ENCODE peak calls at places on chromosomes 6 and 20, in nine cellular contexts. Y is mesendoderm; D is heart left ventricle; J is CD8-positive, alpha-beta memory T cell; T is H9; X is spleen; B is hepatocyte; U is GM23248; W is cardiac muscle cell. L is an unnamed sample.

GRCh38 chr6:137754366-137754765 is 112.7 kb upstream of the TNFAIP3 start:
- DNase-seq in Y (no peak), W (no peak), D (no peak), X (no peak), B (no peak), J (no peak), T (no peak), U (no peak), L (no peak)

GRCh38 chr6:54846243-54846856 is at the start of gene FAM83B:
- DNase-seq in W (peak; percentile 52), Y (peak; percentile 84), B (peak; percentile 86), T (peak; percentile 80), X (no peak), U (no peak), D (no peak), J (no peak), L (no peak)

GRCh38 chr6:101454106-101454676 is 60.7 kb downstream of the GRIK2 start:
- DNase-seq in Y (no peak), B (no peak), W (no peak), X (no peak), J (no peak), T (no peak), D (no peak), U (no peak), L (no peak)

GRCh38 chr6:133062077-133062476 is 179.1 kb upstream of the EYA4 start:
- DNase-seq in T (no peak), W (no peak), D (peak; percentile 30), B (no peak), U (peak; percentile 93), J (no peak), X (no peak), Y (no peak), L (no peak)

GRCh38 chr6:142474446-142475289 is 172.9 kb downstream of the ADGRG6 start:
- DNase-seq in T (peak; percentile 82), J (peak; percentile 10), W (peak; percentile 75), Y (peak; percentile 86), B (peak; percentile 82), D (no peak), X (no peak), U (peak; percentile 65), L (no peak)

GRCh38 chr20:41119593-41120561 is 17.5 kb upstream of the PLCG1 start:
- DNase-seq in W (no peak), B (no peak), Y (no peak), U (no peak), X (no peak), D (no peak), J (no peak), T (no peak), L (no peak)

GRCh38 chr6:11538049-11538798 is 675 bp downstream of the TMEM170B start:
- DNase-seq in J (peak; percentile 17), D (peak; percentile 37), Y (peak; percentile 42), X (peak; percentile 90), T (peak; percentile 37), W (peak; percentile 56), U (peak; percentile 52), B (peak; percentile 63), L (peak; percentile 26)

GRCh38 chr20:44489931-44490330 is 14.3 kb downstream of the TTPAL start:
- DNase-seq in T (no peak), J (no peak), X (no peak), U (no peak), D (no peak), W (no peak), B (no peak), Y (no peak), L (no peak)

GRCh38 chr6:36642913-36643817 is 35.3 kb upstream of the CDKN1A start:
- DNase-seq in Y (no peak), B (peak; percentile 90), J (no peak), U (peak; percentile 96), D (peak; percentile 85), X (no peak), T (no peak), W (peak; percentile 45), L (peak; percentile 87)

DNA sequence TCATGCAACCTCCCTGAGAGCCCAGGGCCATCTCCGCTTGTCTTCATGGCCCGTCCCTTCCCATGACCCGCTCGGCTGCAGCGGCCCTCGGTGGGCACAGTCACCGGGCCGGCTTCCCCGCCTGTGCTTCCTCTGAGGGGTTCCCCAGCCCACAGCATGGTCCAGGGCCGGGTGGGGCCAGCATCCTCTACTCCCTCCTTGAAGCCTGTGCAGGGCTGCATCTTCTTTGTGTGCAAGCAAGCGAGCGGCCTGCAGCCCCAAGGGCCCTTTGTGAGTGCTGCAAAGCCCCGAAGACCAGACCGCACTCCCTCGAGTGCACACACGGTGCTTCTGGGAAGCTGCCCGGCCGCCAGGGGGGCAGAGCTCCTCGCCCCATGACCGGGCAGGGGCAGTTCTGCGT is 265.8 kb downstream of the TAF4 start:
- DNase-seq in W (no peak), J (no peak), X (peak; percentile 47), T (no peak), Y (no peak), B (no peak), D (no peak), U (no peak), L (no peak)
- H3K27me3 ChIP-seq in W (no peaks in the 10 kb centered on the region), J (no peaks in the 10 kb centered on the region), X (peaks cover 63% of the 10 kb centered on the region), T (peaks cover 2% of the 10 kb centered on the region), Y (no peaks in the 10 kb centered on the region), B (no peaks in the 10 kb centered on the region), D (peaks cover 47% of the 10 kb centered on the region), U (peaks cover 22% of the 10 kb centered on the region), L (peaks cover 17% of the 10 kb centered on the region)

GRCh38 chr6:165486183-165487137 is 176.6 kb downstream of the PDE10A start:
- DNase-seq in T (no peak), J (no peak), W (peak; percentile 16), X (no peak), B (no peak), Y (peak; percentile 15), U (no peak), D (no peak), L (no peak)
- H3K27me3 ChIP-seq in T (no peaks in the 10 kb centered on the region), J (no peaks in the 10 kb centered on the region), W (no peaks in the 10 kb centered on the region), X (no peaks in the 10 kb centered on the region), B (no peaks in the 10 kb centered on the region), Y (no peaks in the 10 kb centered on the region), U (no peaks in the 10 kb centered on the region), D (no peaks in the 10 kb centered on the region), L (no peaks in the 10 kb centered on the region)

GRCh38 chr6:41327177-41327576 is 8.2 kb upstream of the NCR2 start:
- DNase-seq in X (no peak), J (no peak), B (no peak), D (no peak), W (no peak), T (no peak), U (no peak), Y (no peak), L (no peak)
- H3K27me3 ChIP-seq in X (peaks cover 24% of the 10 kb centered on the region), J (peaks cover 5% of the 10 kb centered on the region), B (peaks cover 43% of the 10 kb centered on the region), D (peaks cover 62% of the 10 kb centered on the region), W (peaks cover 35% of the 10 kb centered on the region), T (no peaks in the 10 kb centered on the region), U (peaks cover 49% of the 10 kb centered on the region), Y (no peaks in the 10 kb centered on the region), L (peaks cover 21% of the 10 kb centered on the region)

GRCh38 chr6:37695857-37696219 is 1.8 kb downstream of the MDGA1 start:
- DNase-seq in D (no peak), X (no peak), T (no peak), U (peak; percentile 38), Y (no peak), B (no peak), J (peak; percentile 4), W (no peak), L (no peak)
- H3K27me3 ChIP-seq in D (peaks cover 27% of the 10 kb centered on the region), X (peaks cover 76% of the 10 kb centered on the region), T (peaks cover 69% of the 10 kb centered on the region), U (no peaks in the 10 kb centered on the region), Y (peaks cover 47% of the 10 kb centered on the region), B (peaks cover 62% of the 10 kb centered on the region), J (peaks cover 47% of the 10 kb centered on the region), W (peaks cover 85% of the 10 kb centered on the region), L (no peaks in the 10 kb centered on the region)

GRCh38 chr20:62770111-62770910 is 26.0 kb upstream of the MRGBP start:
- DNase-seq in B (no peak), T (no peak), J (no peak), X (peak; percentile 68), D (peak; percentile 12), W (no peak), Y (no peak), U (no peak), L (no peak)

GRCh38 chr20:62766716-62767115 is 29.6 kb upstream of the MRGBP start:
- DNase-seq in X (peak; percentile 53), W (no peak), U (no peak), B (no peak), J (no peak), D (peak; percentile 28), Y (no peak), T (no peak), L (no peak)

GRCh38 chr20:62769346-62770071 is 26.8 kb upstream of the MRGBP start:
- DNase-seq in T (no peak), U (no peak), B (no peak), D (peak; percentile 17), J (no peak), Y (no peak), W (no peak), X (peak; percentile 64), L (no peak)

GRCh38 chr20:62768815-62769287 is 27.4 kb upstream of the MRGBP start:
- DNase-seq in T (no peak), W (peak; percentile 33), B (peak; percentile 77), D (peak; percentile 40), X (peak; percentile 65), U (peak; percentile 40), Y (no peak), J (no peak), L (peak; percentile 79)

GRCh38 chr20:62768234-62768814 is 27.9 kb upstream of the MRGBP start:
- DNase-seq in U (no peak), T (no peak), B (no peak), Y (no peak), W (no peak), J (no peak), D (peak; percentile 21), X (peak; percentile 72), L (no peak)
- H3K27me3 ChIP-seq in U (peaks cover 27% of the 10 kb centered on the region), T (no peaks in the 10 kb centered on the region), B (no peaks in the 10 kb centered on the region), Y (no peaks in the 10 kb centered on the region), W (no peaks in the 10 kb centered on the region), J (no peaks in the 10 kb centered on the region), D (peaks cover 17% of the 10 kb centered on the region), X (peaks cover 59% of the 10 kb centered on the region), L (peaks cover 4% of the 10 kb centered on the region)

DNA sequence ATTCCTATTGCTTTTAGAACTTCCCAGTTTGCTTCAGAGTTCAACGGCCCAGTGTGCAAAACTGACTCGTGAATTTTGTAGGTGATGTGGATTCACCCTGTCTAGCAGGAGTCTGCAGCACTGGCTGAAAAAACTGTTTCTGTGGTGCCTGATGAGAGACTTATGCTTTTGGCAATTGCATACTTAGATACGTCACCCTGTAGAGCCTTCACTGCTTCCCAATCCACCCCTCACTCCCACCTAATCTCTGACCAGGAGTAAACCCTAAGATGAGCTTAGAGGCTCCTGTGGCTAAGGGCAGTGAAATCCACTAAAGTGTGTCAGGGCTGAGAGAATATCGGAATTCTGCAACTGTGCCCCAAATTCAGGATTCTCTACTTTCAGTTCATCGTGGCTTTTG is 14.3 kb downstream of the RPP21 start:
- DNase-seq in X (no peak), B (no peak), W (no peak), J (no peak), D (no peak), Y (peak; percentile 57), U (no peak), T (no peak), L (no peak)
- H3K27me3 ChIP-seq in X (peaks cover 79% of the 10 kb centered on the region), B (peaks cover 64% of the 10 kb centered on the region), W (peaks cover 39% of the 10 kb centered on the region), J (peaks cover 48% of the 10 kb centered on the region), D (peaks cover 68% of the 10 kb centered on the region), Y (no peaks in the 10 kb centered on the region), U (peaks cover 64% of the 10 kb centered on the region), T (peaks cover 4% of the 10 kb centered on the region), L (peaks cover 39% of the 10 kb centered on the region)

GRCh38 chr20:37642246-37642645 is 51.6 kb upstream of the CTNNBL1 start:
- DNase-seq in D (no peak), T (no peak), J (no peak), X (no peak), W (no peak), B (no peak), Y (no peak), U (no peak), L (no peak)
- H3K27me3 ChIP-seq in D (peaks cover 16% of the 10 kb centered on the region), T (no peaks in the 10 kb centered on the region), J (no peaks in the 10 kb centered on the region), X (peaks cover 68% of the 10 kb centered on the region), W (no peaks in the 10 kb centered on the region), B (peaks cover 45% of the 10 kb centered on the region), Y (no peaks in the 10 kb centered on the region), U (peaks cover 60% of the 10 kb centered on the region), L (no peaks in the 10 kb centered on the region)

GRCh38 chr6:15818491-15818890 is 155.7 kb upstream of the DTNBP1 start:
- DNase-seq in J (no peak), W (no peak), X (no peak), T (no peak), B (no peak), Y (no peak), U (no peak), D (no peak), L (no peak)
- H3K27me3 ChIP-seq in J (no peaks in the 10 kb centered on the region), W (no peaks in the 10 kb centered on the region), X (no peaks in the 10 kb centered on the region), T (no peaks in the 10 kb centered on the region), B (no peaks in the 10 kb centered on the region), Y (no peaks in the 10 kb centered on the region), U (peaks cover 50% of the 10 kb centered on the region), D (no peaks in the 10 kb centered on the region), L (no peaks in the 10 kb centered on the region)